ENCODE peak calls at places on chromosomes 11 and 22, in eight cellular contexts. I is stimulated activated CD8-positive, alpha-beta memory T cell treated with anti-CD3 and anti-CD28 coated beads, Interleukin-2, amount 100 ng/mL, for 48 hours; Y is mesendoderm; J is AG08395; D is activated CD4-positive, alpha-beta T cell treated with anti-CD3 and anti-CD28 coated beads, Interleukin-2, amount 10 ng/mL, durations not matched to agents 7 days and 5 days; P is iris pigment epithelial cell; B is iPS-NIHi11; K is choroid plexus epithelial cell. X is an unnamed sample.
A peak's percentile ranks its signal among the peaks of the same experiment; 100 is the strongest.

GRCh38 chr11:100512475-100512874 is 174.6 kb upstream of the ARHGAP42 start:
- DNase-seq in P (peak; percentile 10), B (no peak), Y (no peak), I (no peak), D (no peak), K (no peak), J (no peak), X (no peak)

GRCh38 chr22:23274891-23275694 is 94.8 kb downstream of the BCR start:
- DNase-seq in K (no peak), I (no peak), J (no peak), D (no peak), B (no peak), P (no peak), Y (no peak), X (no peak)

GRCh38 chr11:59555601-59556114 is 44.3 kb downstream of the OR4D9 start:
- DNase-seq in K (no peak), P (no peak), Y (no peak), D (no peak), J (no peak), B (no peak), I (no peak), X (no peak)

GRCh38 chr22:19791243-19791642 is 30.7 kb downstream of the TBX1 start:
- DNase-seq in D (no peak), I (no peak), K (no peak), B (no peak), P (no peak), J (no peak), Y (no peak), X (no peak)

GRCh38 chr11:74443071-74443864 is 24.1 kb downstream of the KCNE3 start:
- DNase-seq in Y (peak; percentile 55), I (no peak), B (peak; percentile 40), D (no peak), P (peak; percentile 55), J (no peak), K (peak; percentile 71), X (no peak)

GRCh38 chr22:20865869-20866445 is 7.2 kb downstream of the SNAP29 start:
- DNase-seq in I (no peak), Y (peak; percentile 33), D (no peak), B (no peak), J (no peak), K (no peak), P (no peak), X (no peak)

GRCh38 chr11:82731691-82732277 is 1.9 kb downstream of the FAM181B start:
- DNase-seq in J (no peak), K (no peak), D (no peak), Y (peak; percentile 54), P (no peak), B (no peak), I (no peak), X (no peak)

GRCh38 chr22:50674127-50674493 is 1.5 kb downstream of the SHANK3 start:
- DNase-seq in K (no peak), J (peak; percentile 2), B (peak; percentile 82), I (no peak), P (no peak), Y (no peak), D (no peak), X (no peak)

GRCh38 chr11:64675417-64676252 is 47.4 kb downstream of the NRXN2 start:
- DNase-seq in B (no peak), I (no peak), D (no peak), P (peak; percentile 24), Y (no peak), K (peak; percentile 88), J (peak; percentile 98), X (no peak)

GRCh38 chr22:45358127-45358526 is 48.4 kb downstream of the FAM118A start:
- DNase-seq in B (no peak), J (no peak), P (no peak), D (no peak), Y (no peak), K (peak; percentile 6), I (no peak), X (no peak)

GRCh38 chr22:46672731-46673130 is 52.5 kb downstream of the GRAMD4 start:
- DNase-seq in D (no peak), K (no peak), P (no peak), J (peak; percentile 50), I (no peak), Y (no peak), B (no peak), X (no peak)

GRCh38 chr11:45180158-45180887 is 33.9 kb downstream of the PRDM11 start:
- DNase-seq in B (peak; percentile 90), D (no peak), P (peak; percentile 16), Y (peak; percentile 62), K (peak; percentile 5), J (peak; percentile 53), I (no peak), X (peak; percentile 31)

GRCh38 chr22:26906464-26906863 is 249.1 kb downstream of the MIAT start:
- DNase-seq in I (no peak), B (no peak), K (no peak), J (no peak), P (no peak), Y (no peak), D (no peak), X (no peak)

GRCh38 chr11:57444362-57445074 is 15.8 kb upstream of the RTN4RL2 start:
- DNase-seq in Y (no peak), I (no peak), B (no peak), D (no peak), K (no peak), P (no peak), J (no peak), X (no peak)

GRCh38 chr11:118921121-118921928 is 4.4 kb downstream of the BCL9L start:
- DNase-seq in J (peak; percentile 71), Y (peak; percentile 93), D (no peak), I (no peak), P (peak; percentile 89), B (no peak), K (peak; percentile 93), X (no peak)

GRCh38 chr22:36301851-36302250 is 48.9 kb downstream of the APOL1 start:
- DNase-seq in K (peak; percentile 81), I (no peak), Y (no peak), J (no peak), B (no peak), P (peak; percentile 91), D (no peak), X (no peak)

GRCh38 chr11:1838426-1839131 is at the start of gene TNNI2:
- DNase-seq in J (no peak), K (no peak), P (no peak), I (no peak), B (no peak), D (no peak), Y (no peak), X (no peak)

X was measured in RPMI8226.